ENCODE peak calls at places on chromosome 5, in nine cellular contexts. D is neural crest cell, G is A549, I is CD14-positive monocyte, Z is natural killer cell, K is Calu3, F is nephron progenitor cell, P is cardiac muscle cell, U is HFFc6. B is an unnamed sample.
A peak's percentile ranks its signal among the peaks of the same experiment; 100 is the strongest.

GRCh38 chr5:178429156-178429468 is 161.1 kb downstream of the COL23A1 start:
- DNase-seq in F (no peak), Z (no peak), P (no peak), G (no peak), D (no peak), K (no peak), I (no peak), U (no peak), B (no peak)

GRCh38 chr5:159051431-159052281 is 48.1 kb downstream of the EBF1 start:
- DNase-seq in Z (no peak), I (peak; percentile 52), D (peak; percentile 42), G (no peak), U (no peak), F (peak; percentile 80), P (peak; percentile 76), K (no peak), B (peak; percentile 38)

GRCh38 chr5:2866622-2867372 is 115.3 kb upstream of the IRX2 start:
- DNase-seq in G (no peak), D (no peak), F (no peak), P (no peak), Z (no peak), U (no peak), I (no peak), K (no peak), B (no peak)

GRCh38 chr5:115296130-115296997 is at the start of gene CCDC112:
- DNase-seq in P (peak; percentile 84), F (peak; percentile 83), I (peak; percentile 50), D (peak; percentile 57), Z (peak; percentile 45), G (peak; percentile 88), U (peak; percentile 64), K (peak; percentile 89), B (peak; percentile 64)

GRCh38 chr5:32687167-32687831 is 23.8 kb upstream of the NPR3 start:
- DNase-seq in G (no peak), K (peak; percentile 75), Z (no peak), D (no peak), F (no peak), U (no peak), P (no peak), I (no peak), B (no peak)

GRCh38 chr5:31047621-31048020 is 145.9 kb upstream of the CDH6 start:
- DNase-seq in P (no peak), D (no peak), Z (no peak), G (no peak), F (no peak), I (no peak), U (no peak), K (no peak), B (no peak)

GRCh38 chr5:163790497-163790896 is 285.1 kb downstream of the MAT2B start:
- DNase-seq in Z (no peak), K (no peak), G (no peak), F (no peak), U (no peak), P (no peak), D (no peak), I (no peak), B (no peak)

GRCh38 chr5:4700082-4700481 is 440.0 kb upstream of the ADAMTS16 start:
- DNase-seq in U (peak; percentile 0), I (no peak), P (peak; percentile 83), D (peak; percentile 87), K (no peak), F (peak; percentile 86), Z (no peak), G (peak; percentile 31), B (no peak)

GRCh38 chr5:157312492-157312891 is 46.6 kb downstream of the CYFIP2 start:
- DNase-seq in P (peak; percentile 52), K (peak; percentile 56), G (peak; percentile 63), F (peak; percentile 30), I (no peak), Z (peak; percentile 50), U (peak; percentile 62), D (peak; percentile 12), B (no peak)

GRCh38 chr5:85605381-85605780 is 1012.4 kb upstream of the COX7C start:
- DNase-seq in P (no peak), Z (no peak), U (no peak), I (no peak), K (no peak), D (no peak), G (no peak), F (no peak), B (no peak)

GRCh38 chr5:120813551-120813950 is 349.5 kb downstream of the PRR16 start:
- DNase-seq in D (no peak), F (no peak), U (no peak), K (no peak), I (no peak), G (no peak), Z (no peak), P (no peak), B (no peak)

GRCh38 chr5:163789870-163790269 is 284.5 kb downstream of the MAT2B start:
- DNase-seq in D (no peak), G (no peak), Z (no peak), I (no peak), K (no peak), F (no peak), U (no peak), P (no peak), B (no peak)

GRCh38 chr5:147485814-147486213 is 24.1 kb downstream of the DPYSL3 start:
- DNase-seq in G (no peak), D (no peak), K (no peak), U (no peak), Z (no peak), P (no peak), I (no peak), F (no peak), B (no peak)

GRCh38 chr5:113166285-113166684 is 189.7 kb downstream of the DCP2 start:
- DNase-seq in Z (no peak), K (no peak), D (no peak), F (no peak), I (no peak), U (peak; percentile 14), P (no peak), G (no peak), B (no peak)

GRCh38 chr5:73534971-73535370 is 30.5 kb downstream of the ANKRA2 start:
- DNase-seq in Z (no peak), D (no peak), U (no peak), F (no peak), I (no peak), K (no peak), G (no peak), P (no peak), B (no peak)

GRCh38 chr5:148790545-148791333 is 35.7 kb upstream of the ADRB2 start:
- DNase-seq in Z (no peak), I (no peak), U (no peak), D (no peak), G (no peak), F (no peak), P (no peak), K (no peak), B (no peak)
- TF ChIP-seq CTCF in Z (no peak), I (no peak), U (no peak), D (no peak), G (no peak), F (no peak), P (no peak), K (no peak), B (no peak)

GRCh38 chr5:10304932-10305331 is 2.8 kb downstream of the CMBL start:
- DNase-seq in G (peak; percentile 35), Z (no peak), I (no peak), U (no peak), D (no peak), P (no peak), K (no peak), F (no peak), B (no peak)
- TF ChIP-seq CTCF in G (no peak), Z (no peak), I (no peak), U (peak; percentile 39), D (peak; percentile 35), P (no peak), K (no peak), F (no peak), B (no peak)

GRCh38 chr5:173926359-173926758 is 38.2 kb downstream of the CPEB4 start:
- DNase-seq in I (no peak), D (no peak), F (no peak), G (no peak), P (peak; percentile 59), Z (no peak), K (no peak), U (peak; percentile 48), B (no peak)

GRCh38 chr5:173923236-173924104 is 35.3 kb downstream of the CPEB4 start:
- DNase-seq in F (no peak), Z (no peak), K (no peak), D (no peak), I (no peak), U (peak; percentile 58), P (peak; percentile 63), G (no peak), B (no peak)

GRCh38 chr5:173922527-173922926 is 34.4 kb downstream of the CPEB4 start:
- DNase-seq in G (no peak), I (no peak), P (no peak), U (no peak), F (no peak), D (no peak), Z (no peak), K (no peak), B (no peak)

GRCh38 chr5:173924899-173925298 is 36.8 kb downstream of the CPEB4 start:
- DNase-seq in G (no peak), P (no peak), I (no peak), U (no peak), K (no peak), F (no peak), Z (no peak), D (no peak), B (no peak)

GRCh38 chr5:173925449-173926071 is 37.4 kb downstream of the CPEB4 start:
- DNase-seq in G (peak; percentile 69), Z (no peak), I (no peak), P (peak; percentile 63), K (peak; percentile 69), F (peak; percentile 34), D (peak; percentile 24), U (peak; percentile 30), B (no peak)
- TF ChIP-seq CTCF in G (peak; percentile 56), Z (peak; percentile 57), I (peak; percentile 77), P (peak; percentile 67), K (peak; percentile 61), F (peak; percentile 53), D (peak; percentile 64), U (peak; percentile 84), B (no peak)

GRCh38 chr5:173148354-173148753 is 4.0 kb downstream of the BNIP1 start:
- DNase-seq in D (no peak), F (no peak), G (no peak), K (no peak), Z (no peak), P (no peak), I (no peak), U (no peak), B (no peak)

GRCh38 chr5:173139631-173140030 is 4.7 kb upstream of the BNIP1 start:
- DNase-seq in D (no peak), F (no peak), P (no peak), K (no peak), G (no peak), Z (no peak), U (no peak), I (no peak), B (no peak)

GRCh38 chr5:173140769-173141168 is 3.6 kb upstream of the BNIP1 start:
- DNase-seq in D (no peak), U (no peak), I (no peak), Z (no peak), G (no peak), P (no peak), F (no peak), K (no peak), B (no peak)

GRCh38 chr5:173143567-173143966 is 764 bp upstream of the BNIP1 start:
- DNase-seq in G (no peak), P (no peak), F (no peak), D (no peak), I (no peak), Z (no peak), U (no peak), K (no peak), B (no peak)

GRCh38 chr5:173144200-173145176 is at the start of gene BNIP1:
- DNase-seq in I (peak; percentile 92), K (peak; percentile 100), Z (peak; percentile 98), F (peak; percentile 98), P (peak; percentile 94), G (peak; percentile 94), D (peak; percentile 99), U (peak; percentile 88), B (peak; percentile 97)
- TF ChIP-seq CTCF in I (peak; percentile 89), K (peak; percentile 95), Z (peak; percentile 87), F (peak; percentile 89), P (peak; percentile 98), G (peak; percentile 95), D (peak; percentile 95), U (peak; percentile 92), B (peak; percentile 54)